ENCODE peak calls at places on chromosomes 7 and 10, in nine cellular contexts. One of them, this sample, is unnamed.

GRCh38 chr7:82745117-82745516 is 301.5 kb upstream of the CACNA2D1 start:
- DNase-seq in renal cortical epithelial cell: peak
- DNase-seq in OCI-LY7: no peak
- DNase-seq in EL: peak
- DNase-seq in Kasumi-1: no peak
- DNase-seq in HT1080: no peak
- DNase-seq in aorta: no peak
- DNase-seq in NCI-H2029: no peak
- DNase-seq in AG04450: no peak
- DNase-seq in this sample: no peak

GRCh38 chr10:32940321-32941264 is 17.4 kb downstream of the ITGB1 start:
- DNase-seq in renal cortical epithelial cell: no peak
- DNase-seq in OCI-LY7: no peak
- DNase-seq in EL: no peak
- DNase-seq in Kasumi-1: peak
- DNase-seq in HT1080: no peak
- DNase-seq in aorta: no peak
- DNase-seq in NCI-H2029: no peak
- DNase-seq in AG04450: no peak
- DNase-seq in this sample: no peak

GRCh38 chr7:1611708-1612241 is 41.9 kb upstream of the PSMG3 start:
- DNase-seq in renal cortical epithelial cell: peak
- DNase-seq in OCI-LY7: no peak
- DNase-seq in EL: peak
- DNase-seq in Kasumi-1: no peak
- DNase-seq in HT1080: peak
- DNase-seq in aorta: no peak
- DNase-seq in NCI-H2029: no peak
- DNase-seq in AG04450: peak
- DNase-seq in this sample: no peak

GRCh38 chr7:82605247-82605864 is 161.8 kb upstream of the CACNA2D1 start:
- DNase-seq in renal cortical epithelial cell: peak
- DNase-seq in OCI-LY7: peak
- DNase-seq in EL: peak
- DNase-seq in Kasumi-1: peak
- DNase-seq in HT1080: peak
- DNase-seq in aorta: no peak
- DNase-seq in NCI-H2029: peak
- DNase-seq in AG04450: no peak
- DNase-seq in this sample: no peak

GRCh38 chr7:99437946-99438572 is 539 bp downstream of the PTCD1 start:
- DNase-seq in renal cortical epithelial cell: no peak
- DNase-seq in OCI-LY7: no peak
- DNase-seq in EL: no peak
- DNase-seq in Kasumi-1: no peak
- DNase-seq in HT1080: no peak
- DNase-seq in aorta: no peak
- DNase-seq in NCI-H2029: no peak
- DNase-seq in AG04450: no peak
- DNase-seq in this sample: no peak

GRCh38 chr7:69864283-69864682 is 266.0 kb downstream of the AUTS2 start:
- DNase-seq in renal cortical epithelial cell: no peak
- DNase-seq in OCI-LY7: no peak
- DNase-seq in EL: no peak
- DNase-seq in Kasumi-1: no peak
- DNase-seq in HT1080: no peak
- DNase-seq in aorta: no peak
- DNase-seq in NCI-H2029: no peak
- DNase-seq in AG04450: no peak
- DNase-seq in this sample: no peak

GRCh38 chr10:28241766-28242399 is 61.0 kb downstream of the MPP7 start:
- DNase-seq in renal cortical epithelial cell: peak
- DNase-seq in OCI-LY7: peak
- DNase-seq in EL: peak
- DNase-seq in Kasumi-1: peak
- DNase-seq in HT1080: peak
- DNase-seq in aorta: no peak
- DNase-seq in NCI-H2029: no peak
- DNase-seq in AG04450: peak
- DNase-seq in this sample: no peak

GRCh38 chr7:15891151-15891842 is 204.8 kb upstream of the MEOX2 start:
- DNase-seq in renal cortical epithelial cell: peak
- DNase-seq in OCI-LY7: no peak
- DNase-seq in EL: peak
- DNase-seq in Kasumi-1: no peak
- DNase-seq in HT1080: peak
- DNase-seq in aorta: no peak
- DNase-seq in NCI-H2029: no peak
- DNase-seq in AG04450: no peak
- DNase-seq in this sample: no peak

GRCh38 chr10:127117125-127117524 is 79.3 kb downstream of the INSYN2A start:
- DNase-seq in renal cortical epithelial cell: peak
- DNase-seq in OCI-LY7: peak
- DNase-seq in EL: peak
- DNase-seq in Kasumi-1: peak
- DNase-seq in HT1080: peak
- DNase-seq in aorta: peak
- DNase-seq in NCI-H2029: no peak
- DNase-seq in AG04450: peak
- DNase-seq in this sample: peak

GRCh38 chr7:17289074-17289665 is 9.3 kb upstream of the AHR start:
- DNase-seq in renal cortical epithelial cell: peak
- DNase-seq in OCI-LY7: no peak
- DNase-seq in EL: no peak
- DNase-seq in Kasumi-1: no peak
- DNase-seq in HT1080: no peak
- DNase-seq in aorta: peak
- DNase-seq in NCI-H2029: no peak
- DNase-seq in AG04450: no peak
- DNase-seq in this sample: no peak

GRCh38 chr7:141544831-141545230 is 6.4 kb upstream of the AGK start:
- DNase-seq in renal cortical epithelial cell: no peak
- DNase-seq in OCI-LY7: no peak
- DNase-seq in EL: no peak
- DNase-seq in Kasumi-1: no peak
- DNase-seq in HT1080: no peak
- DNase-seq in aorta: no peak
- DNase-seq in NCI-H2029: no peak
- DNase-seq in AG04450: no peak
- DNase-seq in this sample: no peak

GRCh38 chr10:23158370-23158769 is 33.7 kb upstream of the PTF1A start:
- DNase-seq in renal cortical epithelial cell: peak
- DNase-seq in OCI-LY7: peak
- DNase-seq in EL: peak
- DNase-seq in Kasumi-1: peak
- DNase-seq in HT1080: peak
- DNase-seq in aorta: no peak
- DNase-seq in NCI-H2029: peak
- DNase-seq in AG04450: peak
- DNase-seq in this sample: no peak

GRCh38 chr7:97006146-97006950 is 995 bp downstream of the DLX6 start:
- DNase-seq in renal cortical epithelial cell: no peak
- DNase-seq in OCI-LY7: no peak
- DNase-seq in EL: no peak
- DNase-seq in Kasumi-1: peak
- DNase-seq in HT1080: peak
- DNase-seq in aorta: no peak
- DNase-seq in NCI-H2029: peak
- DNase-seq in AG04450: no peak
- DNase-seq in this sample: no peak

GRCh38 chr7:149743481-149743880 is 29.9 kb downstream of the ZNF467 start:
- DNase-seq in renal cortical epithelial cell: peak
- DNase-seq in OCI-LY7: no peak
- DNase-seq in EL: no peak
- DNase-seq in Kasumi-1: no peak
- DNase-seq in HT1080: no peak
- DNase-seq in aorta: no peak
- DNase-seq in NCI-H2029: no peak
- DNase-seq in AG04450: no peak
- DNase-seq in this sample: no peak

GRCh38 chr10:117411440-117412428 is 36.5 kb upstream of the PDZD8 start:
- DNase-seq in renal cortical epithelial cell: peak
- DNase-seq in OCI-LY7: no peak
- DNase-seq in EL: no peak
- DNase-seq in Kasumi-1: no peak
- DNase-seq in HT1080: no peak
- DNase-seq in aorta: no peak
- DNase-seq in NCI-H2029: peak
- DNase-seq in AG04450: no peak
- DNase-seq in this sample: no peak

GRCh38 chr10:71236286-71236685 is 23.9 kb downstream of the UNC5B start:
- DNase-seq in renal cortical epithelial cell: no peak
- DNase-seq in OCI-LY7: no peak
- DNase-seq in EL: peak
- DNase-seq in Kasumi-1: no peak
- DNase-seq in HT1080: no peak
- DNase-seq in aorta: no peak
- DNase-seq in NCI-H2029: no peak
- DNase-seq in AG04450: no peak
- DNase-seq in this sample: no peak

GRCh38 chr7:20958474-20958873 is 171.8 kb upstream of the SP8 start:
- DNase-seq in renal cortical epithelial cell: no peak
- DNase-seq in OCI-LY7: no peak
- DNase-seq in EL: no peak
- DNase-seq in Kasumi-1: no peak
- DNase-seq in HT1080: no peak
- DNase-seq in aorta: no peak
- DNase-seq in NCI-H2029: no peak
- DNase-seq in AG04450: no peak
- DNase-seq in this sample: no peak

GRCh38 chr7:4124904-4125477 is 557.1 kb upstream of the FOXK1 start:
- DNase-seq in renal cortical epithelial cell: no peak
- DNase-seq in OCI-LY7: no peak
- DNase-seq in EL: no peak
- DNase-seq in Kasumi-1: no peak
- DNase-seq in HT1080: no peak
- DNase-seq in aorta: no peak
- DNase-seq in NCI-H2029: no peak
- DNase-seq in AG04450: no peak
- DNase-seq in this sample: no peak

GRCh38 chr7:12569673-12570072 is 847 bp upstream of the SCIN start:
- DNase-seq in renal cortical epithelial cell: no peak
- DNase-seq in OCI-LY7: no peak
- DNase-seq in EL: no peak
- DNase-seq in Kasumi-1: no peak
- DNase-seq in HT1080: no peak
- DNase-seq in aorta: no peak
- DNase-seq in NCI-H2029: no peak
- DNase-seq in AG04450: no peak
- DNase-seq in this sample: no peak

GRCh38 chr7:88315532-88315931 is 8.8 kb upstream of the STEAP4 start:
- DNase-seq in renal cortical epithelial cell: no peak
- DNase-seq in OCI-LY7: peak
- DNase-seq in EL: no peak
- DNase-seq in Kasumi-1: no peak
- DNase-seq in HT1080: no peak
- DNase-seq in aorta: no peak
- DNase-seq in NCI-H2029: no peak
- DNase-seq in AG04450: no peak
- DNase-seq in this sample: no peak

GRCh38 chr7:140316165-140316661 is 82.1 kb downstream of the SLC37A3 start:
- DNase-seq in renal cortical epithelial cell: peak
- DNase-seq in OCI-LY7: no peak
- DNase-seq in EL: peak
- DNase-seq in Kasumi-1: no peak
- DNase-seq in HT1080: peak
- DNase-seq in aorta: peak
- DNase-seq in NCI-H2029: peak
- DNase-seq in AG04450: peak
- DNase-seq in this sample: no peak

GRCh38 chr7:88040694-88041093 is 106.6 kb downstream of the ADAM22 start:
- DNase-seq in renal cortical epithelial cell: peak
- DNase-seq in OCI-LY7: no peak
- DNase-seq in EL: no peak
- DNase-seq in Kasumi-1: no peak
- DNase-seq in HT1080: peak
- DNase-seq in aorta: no peak
- DNase-seq in NCI-H2029: no peak
- DNase-seq in AG04450: no peak
- DNase-seq in this sample: no peak

GRCh38 chr7:16851829-16852228 is 30.0 kb downstream of the AGR3 start:
- DNase-seq in renal cortical epithelial cell: no peak
- DNase-seq in OCI-LY7: no peak
- DNase-seq in EL: no peak
- DNase-seq in Kasumi-1: peak
- DNase-seq in HT1080: no peak
- DNase-seq in aorta: no peak
- DNase-seq in NCI-H2029: no peak
- DNase-seq in AG04450: no peak
- DNase-seq in this sample: no peak

GRCh38 chr7:6436385-6436685 is 11.4 kb downstream of the DAGLB start:
- DNase-seq in renal cortical epithelial cell: no peak
- DNase-seq in OCI-LY7: peak
- DNase-seq in EL: no peak
- DNase-seq in Kasumi-1: peak
- DNase-seq in HT1080: no peak
- DNase-seq in aorta: peak
- DNase-seq in NCI-H2029: no peak
- DNase-seq in AG04450: no peak
- DNase-seq in this sample: no peak

GRCh38 chr7:134438946-134439345 is 20.0 kb downstream of the AKR1B1 start:
- DNase-seq in renal cortical epithelial cell: no peak
- DNase-seq in OCI-LY7: no peak
- DNase-seq in EL: no peak
- DNase-seq in Kasumi-1: no peak
- DNase-seq in HT1080: no peak
- DNase-seq in aorta: no peak
- DNase-seq in NCI-H2029: no peak
- DNase-seq in AG04450: no peak
- DNase-seq in this sample: no peak

GRCh38 chr10:34341473-34341872 is 473.6 kb downstream of the PARD3 start:
- DNase-seq in renal cortical epithelial cell: no peak
- DNase-seq in OCI-LY7: no peak
- DNase-seq in EL: no peak
- DNase-seq in Kasumi-1: no peak
- DNase-seq in HT1080: no peak
- DNase-seq in aorta: peak
- DNase-seq in NCI-H2029: no peak
- DNase-seq in AG04450: no peak
- DNase-seq in this sample: no peak

GRCh38 chr10:99993994-99994689 is 15.6 kb downstream of the DNMBP start:
- DNase-seq in renal cortical epithelial cell: no peak
- DNase-seq in OCI-LY7: peak
- DNase-seq in EL: peak
- DNase-seq in Kasumi-1: peak
- DNase-seq in HT1080: peak
- DNase-seq in aorta: peak
- DNase-seq in NCI-H2029: peak
- DNase-seq in AG04450: no peak
- DNase-seq in this sample: peak

GRCh38 chr7:44284881-44285541 is 40.4 kb downstream of the CAMK2B start:
- DNase-seq in renal cortical epithelial cell: no peak
- DNase-seq in OCI-LY7: no peak
- DNase-seq in EL: no peak
- DNase-seq in Kasumi-1: no peak
- DNase-seq in HT1080: no peak
- DNase-seq in aorta: peak
- DNase-seq in NCI-H2029: no peak
- DNase-seq in AG04450: no peak
- DNase-seq in this sample: no peak

GRCh38 chr7:91126762-91127161 is 137.5 kb upstream of the FZD1 start:
- DNase-seq in renal cortical epithelial cell: no peak
- DNase-seq in OCI-LY7: no peak
- DNase-seq in EL: no peak
- DNase-seq in Kasumi-1: no peak
- DNase-seq in HT1080: no peak
- DNase-seq in aorta: no peak
- DNase-seq in NCI-H2029: no peak
- DNase-seq in AG04450: no peak
- DNase-seq in this sample: no peak

GRCh38 chr10:8444630-8445029 is 390.1 kb downstream of the GATA3 start:
- DNase-seq in renal cortical epithelial cell: no peak
- DNase-seq in OCI-LY7: no peak
- DNase-seq in EL: no peak
- DNase-seq in Kasumi-1: no peak
- DNase-seq in HT1080: no peak
- DNase-seq in aorta: no peak
- DNase-seq in NCI-H2029: no peak
- DNase-seq in AG04450: no peak
- DNase-seq in this sample: peak

GRCh38 chr7:25665903-25666670 is 437.8 kb upstream of the NPVF start:
- DNase-seq in renal cortical epithelial cell: no peak
- DNase-seq in OCI-LY7: no peak
- DNase-seq in EL: no peak
- DNase-seq in Kasumi-1: no peak
- DNase-seq in HT1080: no peak
- DNase-seq in aorta: no peak
- DNase-seq in NCI-H2029: no peak
- DNase-seq in AG04450: no peak
- DNase-seq in this sample: no peak

This sample was measured in natural killer cell.